ENCODE peak calls at places on chromosomes 1 and 21, in four cellular contexts. N is HepG2, I is H1, C is K562. A is an unnamed sample.

GRCh38 chr1:155933591-155934096 is 569 bp downstream of the KHDC4 start:
- DNase-seq in I (no peak), N (no peak), C (peak), A (peak)

GRCh38 chr1:25821112-25821476 is 1.3 kb downstream of the MTFR1L start:
- DNase-seq in C (no peak), N (no peak), I (no peak), A (no peak)

GRCh38 chr1:29761159-29761928 is 525.0 kb downstream of the PTPRU start:
- DNase-seq in N (no peak), I (no peak), C (no peak), A (no peak)

GRCh38 chr21:41600116-41600515 is 92.2 kb upstream of the TMPRSS2 start:
- DNase-seq in C (no peak), I (no peak), N (no peak), A (no peak)

GRCh38 chr1:215128514-215128913 is 46.0 kb downstream of the KCNK2 start:
- DNase-seq in I (no peak), C (no peak), N (no peak), A (no peak)

GRCh38 chr1:150066838-150067183 is 765 bp upstream of the VPS45 start:
- DNase-seq in N (no peak), C (peak), I (peak), A (no peak)

GRCh38 chr1:31064685-31065309 is 720 bp downstream of the PUM1 start:
- DNase-seq in I (no peak), N (peak), C (peak), A (peak)

GRCh38 chr1:233075045-233075444 is 124.6 kb downstream of the NTPCR start:
- DNase-seq in C (no peak), N (no peak), I (no peak), A (peak)

GRCh38 chr1:32948082-32948722 is 16.4 kb downstream of the RNF19B start:
- DNase-seq in N (no peak), I (no peak), C (no peak), A (no peak)

GRCh38 chr1:184843732-184844495 is 89.3 kb upstream of the EDEM3 start:
- DNase-seq in C (no peak), I (no peak), N (no peak), A (no peak)

GRCh38 chr1:96214982-96215381 is 506.6 kb upstream of the PTBP2 start:
- DNase-seq in C (no peak), N (no peak), I (no peak), A (no peak)

GRCh38 chr1:202058001-202058908 is 47.9 kb downstream of the ELF3 start:
- DNase-seq in N (peak), C (peak), I (no peak), A (peak)

GRCh38 chr1:197145451-197146029 is 929 bp downstream of the ASPM start:
- DNase-seq in N (no peak), C (no peak), I (no peak), A (peak)

GRCh38 chr1:178581351-178581951 is 68.5 kb downstream of the TEX35 start:
- DNase-seq in C (no peak), I (peak), N (no peak), A (no peak)

GRCh38 chr21:45560106-45561021 is 18.1 kb upstream of the SLC19A1 start:
- DNase-seq in I (no peak), C (no peak), N (no peak), A (no peak)

GRCh38 chr1:17890056-17890814 is 135.1 kb downstream of the ACTL8 start:
- DNase-seq in N (no peak), C (no peak), I (no peak), A (no peak)

GRCh38 chr1:116131866-116132605 is 20.8 kb downstream of the MAB21L3 start:
- DNase-seq in I (no peak), C (peak), N (no peak), A (no peak)

GRCh38 chr1:91455334-91455733 is 45.3 kb upstream of the CDC7 start:
- DNase-seq in C (no peak), N (no peak), I (no peak), A (no peak)

GRCh38 chr1:164735315-164736052 is 176.5 kb downstream of the PBX1 start:
- DNase-seq in C (peak), N (no peak), I (no peak), A (no peak)

GRCh38 chr1:47519971-47520370 is 82.1 kb downstream of the FOXD2 start:
- DNase-seq in C (no peak), N (no peak), I (no peak), A (no peak)

GRCh38 chr1:201602413-201603265 is 63.7 kb downstream of the NAV1 start:
- DNase-seq in I (no peak), C (no peak), N (no peak), A (peak)

GRCh38 chr1:109298666-109299086 is 8.1 kb downstream of the MYBPHL start:
- DNase-seq in C (peak), I (no peak), N (peak), A (no peak)

GRCh38 chr1:25615563-25616079 is 970 bp upstream of the MAN1C1 start:
- DNase-seq in C (no peak), N (no peak), I (no peak), A (peak)

GRCh38 chr1:97925161-97925560 is 4.3 kb upstream of the DPYD start:
- DNase-seq in I (no peak), C (no peak), N (no peak), A (no peak)

GRCh38 chr1:151563376-151563775 is 23.3 kb downstream of the TUFT1 start:
- DNase-seq in I (no peak), N (no peak), C (no peak), A (no peak)

GRCh38 chr21:44931501-44932365 is 8.1 kb upstream of the SLX9 start:
- DNase-seq in C (no peak), N (no peak), I (no peak), A (no peak)

GRCh38 chr1:62687421-62687902 is 724 bp downstream of the DOCK7 start:
- DNase-seq in N (peak), I (no peak), C (peak), A (peak)

GRCh38 chr1:25204797-25205441 is 27.4 kb downstream of the SYF2 start:
- DNase-seq in N (peak), I (no peak), C (peak), A (peak)

GRCh38 chr1:245678866-245679411 is 524.2 kb downstream of the KIF26B start:
- DNase-seq in N (no peak), C (no peak), I (no peak), A (no peak)

GRCh38 chr21:45507888-45508508 is 34.2 kb downstream of the SLC19A1 start:
- DNase-seq in C (no peak), I (no peak), N (no peak), A (no peak)

GRCh38 chr1:36384542-36385409 is 948 bp downstream of the STK40 start:
- DNase-seq in I (no peak), C (peak), N (peak), A (peak)

GRCh38 chr1:156372265-156372586 is 3.2 kb downstream of the RHBG start:
- DNase-seq in C (no peak), I (no peak), N (no peak), A (no peak)

DNA sequence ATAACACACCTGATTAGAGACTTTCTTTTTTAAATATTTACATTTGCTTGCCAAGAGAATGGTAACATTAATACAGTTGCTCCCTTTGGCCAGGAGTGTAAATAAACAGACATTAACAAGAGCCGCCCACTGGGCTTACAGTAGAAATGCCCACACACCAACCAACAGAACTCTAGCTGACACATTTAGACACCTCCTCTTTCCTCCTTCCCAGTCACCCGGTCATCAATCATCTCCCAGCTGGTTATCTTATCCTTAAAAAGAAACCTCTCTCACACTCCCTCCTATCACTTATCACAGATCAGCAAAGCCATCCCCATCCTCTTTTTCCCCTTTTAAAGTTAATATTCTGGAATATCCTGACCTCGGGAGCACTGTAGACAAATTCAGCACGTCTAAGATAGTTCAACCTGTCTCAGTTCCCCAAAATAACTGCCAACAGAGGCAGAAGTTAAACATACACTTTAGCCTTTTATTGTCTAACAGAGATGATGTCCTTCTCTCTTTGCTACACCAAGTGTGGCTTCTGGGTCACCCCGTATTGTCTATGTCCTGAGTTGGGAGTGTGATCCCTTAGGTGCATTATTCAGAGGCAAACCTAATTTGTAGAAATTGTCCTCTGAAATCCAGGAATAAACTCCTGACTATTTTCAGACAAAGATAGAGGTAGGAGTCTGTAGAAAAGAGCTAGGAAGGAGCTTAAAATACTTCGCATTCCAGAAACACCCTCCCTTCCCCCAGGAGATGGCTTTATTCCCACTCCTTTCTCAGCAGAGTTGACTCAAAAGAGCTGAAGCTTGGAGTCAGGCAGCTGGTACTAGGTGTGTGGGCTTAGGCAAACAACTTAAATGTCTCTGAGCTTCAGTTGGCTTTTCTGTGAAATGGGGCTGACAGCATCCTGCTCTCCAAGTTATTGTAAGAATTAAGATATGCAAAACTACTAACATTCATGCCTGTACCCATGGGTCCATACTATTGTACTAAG is 8.8 kb downstream of the MYCL start:
- DNase-seq in N (peak), C (peak), I (no peak), A (peak)
- TF ChIP-seq JUN in N (no peak), C (peak), I (no peak), A (no peak)

GRCh38 chr1:37765937-37766664 is 1.2 kb upstream of the EPHA10 start:
- DNase-seq in N (no peak), I (no peak), C (peak), A (no peak)
- H3K9ac ChIP-seq in N (no peak), I (no peak), C (peak), A (no peak)

GRCh38 chr1:41239988-41240610 is 2.0 kb downstream of the SCMH1 start:
- DNase-seq in C (no peak), I (no peak), N (peak), A (peak)
- TF ChIP-seq JUN in C (peak), I (no peak), N (no peak), A (no peak)

DNA sequence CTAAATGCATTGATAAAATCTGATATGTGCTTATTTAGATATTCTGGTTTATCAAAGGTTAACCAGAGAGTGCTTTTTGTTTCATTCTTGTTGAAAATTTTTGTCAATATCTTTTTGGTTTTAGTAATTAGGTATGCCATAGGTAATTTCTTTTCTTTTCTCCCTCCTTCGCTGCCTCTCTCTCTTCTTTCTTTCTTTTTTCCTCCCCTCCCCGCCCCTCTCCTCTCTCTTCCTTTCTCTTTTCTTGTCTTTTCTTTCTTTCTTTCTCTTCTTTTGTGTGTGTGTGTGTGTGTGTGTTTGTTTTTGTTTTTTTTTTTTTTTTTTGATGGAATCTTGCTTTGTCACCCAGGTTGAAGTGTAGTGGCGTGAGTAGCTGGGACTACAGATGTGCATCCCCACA is 14.4 kb upstream of the MACF1 start:
- DNase-seq in C (no peak), I (no peak), N (no peak), A (no peak)
- H3K9ac ChIP-seq in C (no peak), I (no peak), N (no peak), A (peak)

DNA sequence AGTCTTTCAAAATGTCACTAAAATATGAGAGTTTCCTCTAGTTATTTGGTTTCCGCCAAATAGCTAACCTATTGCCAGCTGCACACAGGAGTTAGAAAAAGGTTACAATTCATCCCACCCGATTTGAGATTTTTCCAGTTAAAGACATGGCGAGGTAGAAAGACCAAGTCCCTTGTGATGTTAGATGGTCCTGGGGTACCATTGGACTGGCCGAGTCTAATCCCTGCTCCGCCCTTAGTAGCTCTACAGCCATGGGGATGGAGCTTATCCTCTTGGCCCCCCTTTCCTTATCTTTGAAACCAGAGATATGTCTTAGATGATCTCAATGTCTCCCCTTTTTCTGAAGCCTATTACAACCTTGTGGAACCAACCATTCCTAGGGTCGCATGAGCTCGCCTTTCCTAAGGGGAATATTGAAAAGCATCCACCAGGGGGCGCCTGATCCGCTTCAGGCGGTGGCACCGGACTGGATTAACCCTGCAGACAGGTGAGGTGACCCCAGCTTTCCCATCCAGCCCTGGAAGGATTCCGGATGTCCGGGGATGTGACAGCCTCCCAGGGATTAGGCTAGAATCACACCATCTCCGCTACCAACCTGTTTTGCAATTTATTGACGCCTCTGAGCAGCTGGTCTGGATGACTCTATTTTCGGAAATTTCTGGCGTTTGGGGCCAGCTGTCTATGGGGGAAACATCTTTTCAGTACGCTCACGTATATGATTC is 68.3 kb upstream of the SIM2 start:
- DNase-seq in C (peak), I (peak), N (peak), A (peak)
- TF ChIP-seq JUN in C (no peak), I (no peak), N (no peak), A (no peak)

DNA sequence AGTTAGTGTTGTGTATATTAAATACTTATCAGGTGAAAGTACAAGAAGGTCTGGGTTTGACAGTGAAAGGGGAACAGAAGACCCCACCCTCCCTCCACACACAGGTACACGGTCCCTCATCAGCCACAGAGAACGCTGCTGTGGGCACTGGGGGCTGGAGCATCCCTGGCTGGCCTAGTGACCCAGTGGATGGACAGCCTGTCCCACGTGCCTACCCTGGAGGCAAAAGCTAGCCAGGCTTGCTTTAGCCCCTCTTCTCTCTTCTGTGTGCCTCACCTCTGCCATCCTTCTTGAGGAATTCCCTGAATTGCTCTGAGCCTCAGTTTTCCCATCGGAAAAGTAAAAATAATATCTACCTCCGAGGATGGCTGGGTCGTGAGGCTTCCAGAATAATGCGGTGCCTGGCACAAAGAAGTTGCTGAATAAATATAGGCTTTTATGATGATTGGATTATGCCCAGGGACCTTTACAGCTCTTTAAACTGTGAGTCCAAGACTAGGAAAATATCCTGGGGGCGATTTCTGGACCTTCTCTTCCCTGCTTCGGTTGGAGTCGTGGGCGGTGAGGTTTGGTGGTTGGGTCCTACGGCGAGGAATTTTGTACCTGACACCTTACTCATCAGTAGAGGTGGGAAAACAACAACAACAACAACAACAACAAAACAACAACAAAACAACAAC is 918 bp downstream of the IFNLR1 start:
- DNase-seq in C (no peak), N (no peak), I (no peak), A (no peak)
- H3K9ac ChIP-seq in C (no peak), N (peak), I (peak), A (no peak)

GRCh38 chr1:58539553-58539952 is 7.0 kb downstream of the OMA1 start:
- DNase-seq in I (no peak), N (no peak), C (no peak), A (no peak)
- TF ChIP-seq JUN in I (no peak), N (no peak), C (no peak), A (no peak)

A was measured in endothelial cell of umbilical vein.